ENCODE peak calls at places on chromosome 9, in eight cellular contexts. N is lower lobe of right lung, R is IMR-90, J is astrocyte of the cerebellum, V is transverse colon, O is epithelial cell of esophagus, T is retinal pigment epithelial cell, Y is mammary epithelial cell. U is an unnamed sample.
A peak's percentile ranks its signal among the peaks of the same experiment; 100 is the strongest.

GRCh38 chr9:84371737-84372136 is 31.2 kb upstream of the SLC28A3 start:
- DNase-seq in V (no peak), N (no peak), Y (peak; percentile 89), R (peak; percentile 82), T (peak; percentile 58), J (peak; percentile 19), O (peak; percentile 92), U (no peak)

GRCh38 chr9:8070779-8071444 is 271.3 kb upstream of the DMAC1 start:
- DNase-seq in N (no peak), O (no peak), R (no peak), J (no peak), V (no peak), T (no peak), Y (no peak), U (no peak)

GRCh38 chr9:108727580-108728056 is 128.2 kb downstream of the ACTL7B start:
- DNase-seq in J (no peak), Y (no peak), N (no peak), T (peak; percentile 19), O (no peak), R (no peak), V (no peak), U (no peak)

GRCh38 chr9:20940447-20941176 is 90.8 kb downstream of the HACD4 start:
- DNase-seq in O (no peak), T (no peak), R (peak; percentile 33), J (no peak), Y (no peak), N (no peak), V (no peak), U (no peak)

GRCh38 chr9:17587113-17587512 is 8.2 kb downstream of the SH3GL2 start:
- DNase-seq in N (no peak), V (no peak), Y (no peak), O (no peak), J (no peak), R (no peak), T (no peak), U (no peak)

GRCh38 chr9:15837079-15837679 is 284.3 kb downstream of the CCDC171 start:
- DNase-seq in T (peak; percentile 34), Y (peak; percentile 45), J (peak; percentile 48), V (no peak), N (no peak), R (peak; percentile 65), O (peak; percentile 67), U (no peak)

GRCh38 chr9:18023332-18023731 is 444.5 kb downstream of the SH3GL2 start:
- DNase-seq in T (no peak), O (no peak), R (no peak), V (no peak), N (no peak), Y (no peak), J (no peak), U (no peak)

GRCh38 chr9:121447341-121447834 is 52.3 kb downstream of the GGTA1 start:
- DNase-seq in R (peak; percentile 76), J (peak; percentile 86), N (no peak), T (no peak), O (no peak), Y (peak; percentile 77), V (no peak), U (no peak)

GRCh38 chr9:9612270-9612669 is 1000.5 kb downstream of the PTPRD start:
- DNase-seq in O (no peak), R (no peak), V (peak; percentile 7), T (no peak), J (no peak), N (no peak), Y (no peak), U (no peak)

GRCh38 chr9:19049872-19050636 is 827 bp downstream of the RRAGA start:
- DNase-seq in J (peak; percentile 18), O (peak; percentile 25), V (peak; percentile 16), Y (peak; percentile 36), T (no peak), N (no peak), R (peak; percentile 54), U (no peak)

GRCh38 chr9:14006586-14007198 is 307.2 kb downstream of the NFIB start:
- DNase-seq in Y (no peak), T (no peak), N (no peak), J (peak; percentile 89), V (no peak), O (no peak), R (no peak), U (no peak)

GRCh38 chr9:131260751-131261452 is 15.4 kb downstream of the FAM78A start:
- DNase-seq in R (no peak), Y (no peak), O (no peak), N (no peak), T (no peak), V (no peak), J (no peak), U (no peak)

GRCh38 chr9:3526903-3527652 is 1.3 kb upstream of the RFX3 start:
- DNase-seq in R (peak; percentile 13), V (peak; percentile 75), O (peak; percentile 19), Y (no peak), N (no peak), J (no peak), T (no peak), U (peak; percentile 57)

GRCh38 chr9:8604201-8604600 is 804.6 kb upstream of the DMAC1 start:
- DNase-seq in Y (no peak), O (no peak), R (no peak), V (no peak), N (no peak), T (no peak), J (no peak), U (no peak)

GRCh38 chr9:75979362-75979761 is 88.9 kb downstream of the PCSK5 start:
- DNase-seq in R (peak; percentile 13), J (no peak), O (peak; percentile 50), T (no peak), Y (no peak), V (no peak), N (no peak), U (no peak)

GRCh38 chr9:88927510-88927909 is 63.8 kb upstream of the S1PR3 start:
- DNase-seq in V (no peak), N (no peak), R (no peak), J (no peak), T (no peak), O (no peak), Y (no peak), U (no peak)

GRCh38 chr9:87592554-87593394 is 95.1 kb downstream of the DAPK1 start:
- DNase-seq in R (peak; percentile 69), V (peak; percentile 33), J (no peak), Y (no peak), O (no peak), T (no peak), N (peak; percentile 65), U (no peak)

GRCh38 chr9:87596862-87597261 is 99.2 kb downstream of the DAPK1 start:
- DNase-seq in J (no peak), R (no peak), O (no peak), Y (no peak), V (peak; percentile 26), N (peak; percentile 66), T (no peak), U (no peak)

GRCh38 chr9:87595605-87596004 is 97.9 kb downstream of the DAPK1 start:
- DNase-seq in J (no peak), Y (no peak), N (peak; percentile 56), V (no peak), R (no peak), T (no peak), O (no peak), U (no peak)

GRCh38 chr9:87594218-87594617 is 96.6 kb downstream of the DAPK1 start:
- DNase-seq in O (no peak), N (peak; percentile 45), T (no peak), V (no peak), Y (no peak), J (no peak), R (peak; percentile 80), U (no peak)

GRCh38 chr9:87594662-87595061 is 97.0 kb downstream of the DAPK1 start:
- DNase-seq in Y (no peak), J (no peak), V (no peak), R (no peak), O (no peak), T (no peak), N (no peak), U (no peak)
- TF ChIP-seq CTCF in Y (no peak), J (no peak), V (no peak), R (no peak), O (no peak), T (no peak), N (no peak), U (no peak)

GRCh38 chr9:85404911-85405580 is 336.7 kb downstream of the AGTPBP1 start:
- DNase-seq in R (no peak), O (peak; percentile 20), Y (peak; percentile 42), T (no peak), N (no peak), V (no peak), J (no peak), U (no peak)
- H3K4me3 ChIP-seq in R (no peak overlapping the region), O (no peak overlapping the region), Y (no peak overlapping the region), T (no peak overlapping the region), N (no peak overlapping the region), V (no peak overlapping the region), J (no peak overlapping the region), U (no peak overlapping the region)

GRCh38 chr9:126431112-126431742 is 104.6 kb downstream of the MVB12B start:
- DNase-seq in V (no peak), J (no peak), N (no peak), T (no peak), O (no peak), Y (no peak), R (no peak), U (no peak)

GRCh38 chr9:126435105-126435504 is 108.5 kb downstream of the MVB12B start:
- DNase-seq in Y (no peak), O (no peak), J (no peak), N (no peak), V (no peak), R (no peak), T (no peak), U (no peak)

GRCh38 chr9:126430124-126430523 is 103.5 kb downstream of the MVB12B start:
- DNase-seq in T (no peak), J (no peak), Y (no peak), V (no peak), R (no peak), N (no peak), O (no peak), U (no peak)

GRCh38 chr9:126435626-126436025 is 109.0 kb downstream of the MVB12B start:
- DNase-seq in J (no peak), N (no peak), O (no peak), V (no peak), R (no peak), T (no peak), Y (no peak), U (no peak)

GRCh38 chr9:126432659-126433058 is 106.0 kb downstream of the MVB12B start:
- DNase-seq in N (no peak), R (no peak), V (no peak), Y (no peak), O (no peak), J (no peak), T (no peak), U (no peak)
- TF ChIP-seq CTCF in N (no peak), R (no peak), V (no peak), Y (no peak), O (no peak), J (no peak), T (no peak), U (no peak)

DNA sequence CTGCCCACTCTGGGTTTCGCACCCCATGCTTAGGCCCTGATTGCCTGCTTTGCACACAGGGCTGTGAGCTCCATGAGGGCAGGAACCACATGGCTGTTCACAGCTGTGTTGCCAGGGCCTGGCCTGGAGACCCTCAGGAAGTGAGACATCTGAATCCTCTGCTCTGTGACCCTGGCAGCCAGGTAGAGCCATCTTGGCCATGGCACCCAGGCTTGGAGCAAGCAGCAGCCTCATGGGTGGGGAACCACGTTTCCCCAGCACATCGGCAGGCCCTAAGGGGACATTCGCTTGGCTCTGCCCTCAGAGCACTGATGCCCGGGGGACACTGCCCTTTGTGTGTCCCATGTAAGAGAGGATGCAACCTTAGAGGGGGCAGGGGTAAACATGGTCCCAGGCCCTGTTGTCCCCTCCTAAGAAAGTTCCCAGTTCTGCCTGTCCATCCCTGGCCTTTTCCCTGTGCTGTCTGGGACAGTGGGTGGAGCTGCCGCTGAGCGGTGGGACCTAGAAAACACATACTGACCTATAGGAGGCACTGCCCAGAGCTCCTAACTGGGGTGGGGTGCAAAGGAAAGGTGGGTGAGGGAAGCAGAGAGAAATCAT is 144.1 kb upstream of the IER5L start:
- DNase-seq in O (no peak), V (peak; percentile 6), Y (no peak), J (no peak), N (no peak), R (no peak), T (no peak), U (no peak)
- H3K4me3 ChIP-seq in O (no peak overlapping the region), V (no peak overlapping the region), Y (no peak overlapping the region), J (no peak overlapping the region), N (peak overlapping the region; percentile 47), R (no peak overlapping the region), T (no peak overlapping the region), U (no peak overlapping the region)

U was measured in mucosa of descending colon.